ENCODE peak calls at places on chromosomes 13 and 19, in four cellular contexts. One of them, this sample, is unnamed.

GRCh38 chr13:76884167-76884566 is 2.0 kb downstream of the KCTD12 start:
- DNase-seq in lower lobe of right lung: peak
- DNase-seq in uterus: peak
- DNase-seq in psoas muscle: peak
- DNase-seq in this sample: peak

GRCh38 chr19:17757125-17757524 is 5.8 kb downstream of the FCHO1 start:
- DNase-seq in lower lobe of right lung: no peak
- DNase-seq in uterus: peak
- DNase-seq in psoas muscle: no peak
- DNase-seq in this sample: peak

GRCh38 chr19:33297401-33298145 is 4.8 kb downstream of the CEBPA start:
- DNase-seq in lower lobe of right lung: no peak
- DNase-seq in uterus: peak
- DNase-seq in psoas muscle: no peak
- DNase-seq in this sample: no peak

GRCh38 chr19:49887653-49888477 is 8.8 kb downstream of the IL4I1 start:
- DNase-seq in lower lobe of right lung: no peak
- DNase-seq in uterus: no peak
- DNase-seq in psoas muscle: no peak
- DNase-seq in this sample: peak

GRCh38 chr13:51643882-51644281 is 59.6 kb downstream of the WDFY2 start:
- DNase-seq in lower lobe of right lung: no peak
- DNase-seq in uterus: no peak
- DNase-seq in psoas muscle: no peak
- DNase-seq in this sample: no peak

GRCh38 chr13:105611424-105611823 is 924.0 kb downstream of the EFNB2 start:
- DNase-seq in lower lobe of right lung: no peak
- DNase-seq in uterus: no peak
- DNase-seq in psoas muscle: no peak
- DNase-seq in this sample: no peak

GRCh38 chr19:9498183-9498902 is at the start of gene ZNF560:
- DNase-seq in lower lobe of right lung: no peak
- DNase-seq in uterus: no peak
- DNase-seq in psoas muscle: no peak
- DNase-seq in this sample: no peak

GRCh38 chr13:20131057-20131832 is 29.6 kb downstream of the GJA3 start:
- DNase-seq in lower lobe of right lung: no peak
- DNase-seq in uterus: no peak
- DNase-seq in psoas muscle: no peak
- DNase-seq in this sample: no peak

GRCh38 chr13:47019977-47020376 is 123.1 kb upstream of the HTR2A start:
- DNase-seq in lower lobe of right lung: no peak
- DNase-seq in uterus: no peak
- DNase-seq in psoas muscle: no peak
- DNase-seq in this sample: no peak

GRCh38 chr13:27022571-27023311 is 148.9 kb downstream of the USP12 start:
- DNase-seq in lower lobe of right lung: no peak
- DNase-seq in uterus: no peak
- DNase-seq in psoas muscle: no peak
- DNase-seq in this sample: no peak

GRCh38 chr13:113937497-113938140 is 36.3 kb downstream of the C13orf46 start:
- DNase-seq in lower lobe of right lung: no peak
- DNase-seq in uterus: peak
- DNase-seq in psoas muscle: no peak
- DNase-seq in this sample: no peak

GRCh38 chr19:14758816-14759215 is 19.5 kb downstream of the ADGRE2 start:
- DNase-seq in lower lobe of right lung: no peak
- DNase-seq in uterus: no peak
- DNase-seq in psoas muscle: no peak
- DNase-seq in this sample: no peak

GRCh38 chr19:49336482-49337266 is 1.5 kb downstream of the CD37 start:
- DNase-seq in lower lobe of right lung: no peak
- DNase-seq in uterus: no peak
- DNase-seq in psoas muscle: no peak
- DNase-seq in this sample: no peak

GRCh38 chr13:113941571-113942191 is 32.2 kb downstream of the C13orf46 start:
- DNase-seq in lower lobe of right lung: no peak
- DNase-seq in uterus: no peak
- DNase-seq in psoas muscle: no peak
- DNase-seq in this sample: no peak

GRCh38 chr13:52067237-52067636 is 42.7 kb downstream of the UTP14C start:
- DNase-seq in lower lobe of right lung: no peak
- DNase-seq in uterus: no peak
- DNase-seq in psoas muscle: no peak
- DNase-seq in this sample: no peak

GRCh38 chr19:10780368-10780767 is 55.6 kb downstream of the TMED1 start:
- DNase-seq in lower lobe of right lung: peak
- DNase-seq in uterus: no peak
- DNase-seq in psoas muscle: peak
- DNase-seq in this sample: peak

GRCh38 chr19:51263808-51264207 is 12.9 kb downstream of the SIGLECL1 start:
- DNase-seq in lower lobe of right lung: no peak
- DNase-seq in uterus: no peak
- DNase-seq in psoas muscle: no peak
- DNase-seq in this sample: no peak

GRCh38 chr19:6108721-6109633 is 1.3 kb downstream of the RFX2 start:
- DNase-seq in lower lobe of right lung: peak
- DNase-seq in uterus: peak
- DNase-seq in psoas muscle: peak
- DNase-seq in this sample: peak

GRCh38 chr19:42478765-42479307 is 36.1 kb upstream of the CXCL17 start:
- DNase-seq in lower lobe of right lung: no peak
- DNase-seq in uterus: no peak
- DNase-seq in psoas muscle: no peak
- DNase-seq in this sample: no peak

GRCh38 chr19:55913643-55914268 is 18.4 kb downstream of the NLRP13 start:
- DNase-seq in lower lobe of right lung: no peak
- DNase-seq in uterus: no peak
- DNase-seq in psoas muscle: no peak
- DNase-seq in this sample: no peak

GRCh38 chr13:21081926-21082325 is 20.5 kb upstream of the LATS2 start:
- DNase-seq in lower lobe of right lung: no peak
- DNase-seq in uterus: no peak
- DNase-seq in psoas muscle: no peak
- DNase-seq in this sample: no peak

GRCh38 chr13:101452519-101453485 is at the start of gene ITGBL1:
- DNase-seq in lower lobe of right lung: no peak
- DNase-seq in uterus: no peak
- DNase-seq in psoas muscle: peak
- DNase-seq in this sample: no peak

GRCh38 chr13:70890289-70890688 is 782.0 kb upstream of the KLHL1 start:
- DNase-seq in lower lobe of right lung: no peak
- DNase-seq in uterus: no peak
- DNase-seq in psoas muscle: no peak
- DNase-seq in this sample: no peak

GRCh38 chr19:51094696-51095279 is 12.1 kb upstream of the KLK14 start:
- DNase-seq in lower lobe of right lung: peak
- DNase-seq in uterus: no peak
- DNase-seq in psoas muscle: no peak
- DNase-seq in this sample: peak

GRCh38 chr13:31793246-31793645 is 53.9 kb downstream of the RXFP2 start:
- DNase-seq in lower lobe of right lung: no peak
- DNase-seq in uterus: no peak
- DNase-seq in psoas muscle: no peak
- DNase-seq in this sample: no peak

GRCh38 chr19:16180611-16181010 is 4.6 kb upstream of the FAM32A start:
- DNase-seq in lower lobe of right lung: no peak
- DNase-seq in uterus: no peak
- DNase-seq in psoas muscle: no peak
- DNase-seq in this sample: no peak

GRCh38 chr19:52670046-52670445 is 31.9 kb upstream of the ZNF83 start:
- DNase-seq in lower lobe of right lung: no peak
- DNase-seq in uterus: no peak
- DNase-seq in psoas muscle: no peak
- DNase-seq in this sample: no peak

GRCh38 chr19:51946602-51947001 is 19.3 kb downstream of the ZNF613 start:
- DNase-seq in lower lobe of right lung: no peak
- DNase-seq in uterus: no peak
- DNase-seq in psoas muscle: no peak
- DNase-seq in this sample: no peak

GRCh38 chr13:114067381-114067885 is 65.0 kb downstream of the RASA3 start:
- DNase-seq in lower lobe of right lung: no peak
- DNase-seq in uterus: no peak
- DNase-seq in psoas muscle: no peak
- DNase-seq in this sample: no peak

GRCh38 chr19:40571005-40571318 is 5.7 kb upstream of the SHKBP1 start:
- DNase-seq in lower lobe of right lung: no peak
- DNase-seq in uterus: no peak
- DNase-seq in psoas muscle: no peak
- DNase-seq in this sample: no peak

GRCh38 chr13:113086031-113086750 is 19.4 kb upstream of the F7 start:
- DNase-seq in lower lobe of right lung: peak
- DNase-seq in uterus: no peak
- DNase-seq in psoas muscle: peak
- DNase-seq in this sample: peak

GRCh38 chr13:27396252-27396846 is 28.1 kb upstream of the GTF3A start:
- DNase-seq in lower lobe of right lung: no peak
- DNase-seq in uterus: no peak
- DNase-seq in psoas muscle: no peak
- DNase-seq in this sample: no peak

DNA sequence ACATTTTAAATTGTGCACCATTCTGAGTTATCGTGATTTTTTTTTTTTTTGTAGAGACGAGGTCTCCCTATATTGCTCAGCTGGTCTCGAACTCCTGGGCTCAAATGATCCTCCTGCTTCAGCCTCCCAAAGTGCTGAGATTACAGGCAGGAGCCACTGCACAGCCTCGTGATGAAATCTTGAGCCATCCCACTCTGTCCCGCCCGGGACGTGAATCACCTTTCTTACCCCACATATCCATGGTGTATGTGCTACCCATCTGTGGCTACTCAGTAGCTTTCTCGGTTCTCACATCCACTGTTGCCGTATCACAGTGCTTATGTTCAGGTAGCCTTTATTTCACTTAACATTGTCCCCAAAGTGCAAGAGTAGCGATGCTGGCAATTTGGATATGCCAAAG is 26.5 kb downstream of the PAK4 start:
- DNase-seq in lower lobe of right lung: no peak
- DNase-seq in uterus: no peak
- DNase-seq in psoas muscle: no peak
- DNase-seq in this sample: no peak
- TF ChIP-seq CTCF in lower lobe of right lung: no peak
- TF ChIP-seq CTCF in uterus: no peak
- TF ChIP-seq CTCF in psoas muscle: no peak
- TF ChIP-seq CTCF in this sample: no peak

DNA sequence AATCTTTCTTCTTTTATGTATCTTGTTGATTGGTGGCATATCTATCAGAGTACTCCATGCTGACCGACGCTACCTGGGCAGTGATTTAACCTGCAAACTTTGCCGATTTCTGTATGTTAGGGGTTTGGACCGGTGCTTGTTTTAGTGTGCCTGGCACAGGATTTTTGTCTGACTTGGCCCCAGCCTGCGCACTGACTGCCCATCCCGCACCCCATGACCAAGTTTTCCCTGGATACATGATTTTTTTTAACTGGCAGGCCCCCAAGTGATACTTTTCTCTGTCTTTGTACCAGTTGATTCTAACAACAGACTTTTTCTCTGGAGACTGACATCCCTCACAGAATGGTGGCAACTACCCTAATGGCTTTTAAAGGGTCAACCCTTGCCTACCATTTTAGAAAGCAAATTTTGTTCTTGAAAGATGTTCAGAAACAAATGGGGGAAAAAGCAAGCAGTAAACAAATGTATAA is 69.0 kb upstream of the C1QTNF9B start:
- DNase-seq in lower lobe of right lung: no peak
- DNase-seq in uterus: no peak
- DNase-seq in psoas muscle: no peak
- DNase-seq in this sample: no peak
- H3K4me3 ChIP-seq in lower lobe of right lung: peak
- H3K4me3 ChIP-seq in uterus: peak
- H3K4me3 ChIP-seq in psoas muscle: no peak
- H3K4me3 ChIP-seq in this sample: peak

DNA sequence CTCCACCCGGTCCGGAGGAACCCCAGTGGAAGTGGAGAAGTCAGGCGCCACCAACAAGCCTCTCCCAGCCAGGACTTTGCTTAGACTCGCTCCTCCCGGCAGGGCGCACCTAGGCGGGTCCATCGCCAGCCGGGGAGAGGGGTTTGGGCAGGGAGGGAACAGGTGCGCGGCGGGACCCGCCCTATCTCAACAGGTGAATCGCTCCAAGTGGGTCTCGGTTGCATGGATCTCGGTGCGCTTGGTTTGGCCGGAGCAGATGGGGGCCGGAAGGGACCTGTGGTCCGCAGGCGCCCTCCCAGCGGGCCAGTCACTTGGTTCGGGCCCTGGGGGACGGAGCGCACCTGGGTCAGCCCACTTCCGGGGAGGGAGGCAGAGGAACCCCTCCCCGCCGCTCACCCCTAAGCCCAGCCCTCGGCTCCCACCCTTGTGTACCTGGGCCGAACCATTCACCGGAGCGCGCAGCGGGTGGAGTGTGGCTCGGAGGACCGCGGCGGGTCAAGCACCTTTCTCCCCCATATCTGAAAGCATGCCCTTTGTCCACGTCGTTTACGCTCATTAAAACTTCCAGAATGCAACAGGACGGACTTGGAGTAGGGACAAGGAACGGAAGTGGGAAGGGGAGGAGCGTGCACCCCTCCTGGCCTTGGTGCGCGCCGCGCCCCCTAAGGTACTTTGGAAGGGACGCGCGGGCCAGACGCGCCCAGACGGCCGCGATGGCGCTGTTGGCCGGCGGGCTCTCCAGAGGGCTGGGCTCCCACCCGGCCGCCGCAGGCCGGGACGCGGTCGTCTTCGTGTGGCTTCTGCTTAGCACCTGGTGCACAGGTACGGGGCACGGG is at the start of gene LSR:
- DNase-seq in lower lobe of right lung: peak
- DNase-seq in uterus: no peak
- DNase-seq in psoas muscle: peak
- DNase-seq in this sample: peak
- TF ChIP-seq CTCF in lower lobe of right lung: no peak
- TF ChIP-seq CTCF in uterus: no peak
- TF ChIP-seq CTCF in psoas muscle: no peak
- TF ChIP-seq CTCF in this sample: no peak

GRCh38 chr13:50422181-50423148 is 407.2 kb downstream of the KCNRG start:
- DNase-seq in lower lobe of right lung: no peak
- DNase-seq in uterus: no peak
- DNase-seq in psoas muscle: no peak
- DNase-seq in this sample: no peak
- H3K4me3 ChIP-seq in lower lobe of right lung: no peak
- H3K4me3 ChIP-seq in uterus: no peak
- H3K4me3 ChIP-seq in psoas muscle: no peak
- H3K4me3 ChIP-seq in this sample: no peak

GRCh38 chr19:19405919-19406877 is 723 bp downstream of the GATAD2A start:
- DNase-seq in lower lobe of right lung: peak
- DNase-seq in uterus: peak
- DNase-seq in psoas muscle: peak
- DNase-seq in this sample: peak

GRCh38 chr19:19409235-19410030 is 4.0 kb downstream of the GATAD2A start:
- DNase-seq in lower lobe of right lung: no peak
- DNase-seq in uterus: no peak
- DNase-seq in psoas muscle: no peak
- DNase-seq in this sample: no peak

GRCh38 chr19:19407640-19407933 is 2.1 kb downstream of the GATAD2A start:
- DNase-seq in lower lobe of right lung: no peak
- DNase-seq in uterus: no peak
- DNase-seq in psoas muscle: no peak
- DNase-seq in this sample: no peak

GRCh38 chr19:19404879-19405860 is at the start of gene GATAD2A:
- DNase-seq in lower lobe of right lung: peak
- DNase-seq in uterus: peak
- DNase-seq in psoas muscle: peak
- DNase-seq in this sample: peak

GRCh38 chr19:19406878-19407639 is 1.6 kb downstream of the GATAD2A start:
- DNase-seq in lower lobe of right lung: peak
- DNase-seq in uterus: no peak
- DNase-seq in psoas muscle: no peak
- DNase-seq in this sample: no peak
- TF ChIP-seq CTCF in lower lobe of right lung: peak
- TF ChIP-seq CTCF in uterus: peak
- TF ChIP-seq CTCF in psoas muscle: peak
- TF ChIP-seq CTCF in this sample: peak